ENCODE peak calls at places on chromosome 13, in four cellular contexts. T is HepG2, X is K562, F is SK-N-SH. M is an unnamed sample.

GRCh38 chr13:65095118-65095517 is 2135.0 kb downstream of the PCDH9 start:
- DNase-seq in T (no peak), X (no peak), F (peak), M (no peak)

GRCh38 chr13:105918842-105919741 is 616.4 kb downstream of the EFNB2 start:
- DNase-seq in T (peak), X (no peak), F (peak), M (no peak)

GRCh38 chr13:99997702-99998219 is 16.2 kb downstream of the ZIC2 start:
- DNase-seq in T (no peak), X (no peak), F (no peak), M (no peak)

GRCh38 chr13:106651442-106651841 is 83.5 kb upstream of the ARGLU1 start:
- DNase-seq in T (no peak), X (no peak), F (no peak), M (no peak)

GRCh38 chr13:80497439-80497838 is 156.5 kb upstream of the SPRY2 start:
- DNase-seq in T (no peak), X (no peak), F (peak), M (no peak)

GRCh38 chr13:113653264-113654174 is 4.5 kb downstream of the ATP4B start:
- DNase-seq in T (no peak), X (no peak), F (peak), M (peak)

GRCh38 chr13:24365191-24365590 is 55.8 kb downstream of the C1QTNF9 start:
- DNase-seq in T (no peak), X (no peak), F (no peak), M (no peak)

GRCh38 chr13:113647351-113648217 is 10.4 kb downstream of the ATP4B start:
- DNase-seq in T (no peak), X (no peak), F (peak), M (peak)

GRCh38 chr13:43388282-43389034 is 365.1 kb downstream of the DNAJC15 start:
- DNase-seq in T (no peak), X (no peak), F (no peak), M (no peak)

GRCh38 chr13:26656919-26657318 is 99.4 kb downstream of the WASF3 start:
- DNase-seq in T (peak), X (no peak), F (no peak), M (no peak)

GRCh38 chr13:21033866-21034601 is 27.4 kb downstream of the LATS2 start:
- DNase-seq in T (no peak), X (no peak), F (no peak), M (no peak)

GRCh38 chr13:70098669-70099068 is 9.0 kb upstream of the ATXN8OS start:
- DNase-seq in T (no peak), X (no peak), F (peak), M (no peak)

GRCh38 chr13:42028113-42028799 is 20.2 kb upstream of the DGKH start:
- DNase-seq in T (peak), X (no peak), F (no peak), M (no peak)

GRCh38 chr13:74575729-74576125 is 441.5 kb upstream of the KLF12 start:
- DNase-seq in T (no peak), X (peak), F (peak), M (peak)

GRCh38 chr13:37919329-37919880 is 49.8 kb upstream of the TRPC4 start:
- DNase-seq in T (no peak), X (no peak), F (no peak), M (no peak)

GRCh38 chr13:78607409-78608253 is 4.3 kb upstream of the POU4F1 start:
- DNase-seq in T (no peak), X (no peak), F (peak), M (peak)

GRCh38 chr13:108929532-108929931 is 300.1 kb downstream of the MYO16 start:
- DNase-seq in T (no peak), X (no peak), F (no peak), M (no peak)

GRCh38 chr13:47908200-47908902 is 92.7 kb downstream of the SUCLA2 start:
- DNase-seq in T (peak), X (no peak), F (no peak), M (no peak)

GRCh38 chr13:48161530-48162179 is 66.8 kb upstream of the MED4 start:
- DNase-seq in T (no peak), X (peak), F (no peak), M (no peak)

GRCh38 chr13:40388617-40389016 is 277.8 kb downstream of the FOXO1 start:
- DNase-seq in T (no peak), X (no peak), F (no peak), M (no peak)

GRCh38 chr13:74871671-74872070 is 610.3 kb downstream of the TBC1D4 start:
- DNase-seq in T (no peak), X (no peak), F (no peak), M (no peak)

GRCh38 chr13:20173121-20173746 is 12.4 kb upstream of the GJA3 start:
- DNase-seq in T (no peak), X (no peak), F (no peak), M (no peak)

GRCh38 chr13:80235559-80236296 is 105.2 kb downstream of the SPRY2 start:
- DNase-seq in T (no peak), X (no peak), F (no peak), M (no peak)

GRCh38 chr13:85632526-85633215 is 166.5 kb downstream of the SLITRK6 start:
- DNase-seq in T (no peak), X (no peak), F (no peak), M (no peak)

GRCh38 chr13:23681253-23681652 is 111.0 kb downstream of the TNFRSF19 start:
- DNase-seq in T (no peak), X (no peak), F (no peak), M (no peak)

GRCh38 chr13:105048685-105049084 is 1486.8 kb downstream of the EFNB2 start:
- DNase-seq in T (no peak), X (no peak), F (no peak), M (no peak)

GRCh38 chr13:51950722-51951121 is 60.5 kb downstream of the ATP7B start:
- DNase-seq in T (no peak), X (no peak), F (no peak), M (no peak)

GRCh38 chr13:21326155-21327030 is 132.7 kb downstream of the ZDHHC20 start:
- DNase-seq in T (no peak), X (no peak), F (peak), M (peak)

GRCh38 chr13:33235078-33235477 is 50.5 kb downstream of the STARD13 start:
- DNase-seq in T (peak), X (no peak), F (no peak), M (no peak)

GRCh38 chr13:33232883-33233282 is 52.7 kb downstream of the STARD13 start:
- DNase-seq in T (no peak), X (no peak), F (no peak), M (no peak)

GRCh38 chr13:33233547-33233946 is 52.0 kb downstream of the STARD13 start:
- DNase-seq in T (no peak), X (no peak), F (no peak), M (no peak)

GRCh38 chr13:33235564-33235963 is 50.0 kb downstream of the STARD13 start:
- DNase-seq in T (no peak), X (no peak), F (no peak), M (no peak)

DNA sequence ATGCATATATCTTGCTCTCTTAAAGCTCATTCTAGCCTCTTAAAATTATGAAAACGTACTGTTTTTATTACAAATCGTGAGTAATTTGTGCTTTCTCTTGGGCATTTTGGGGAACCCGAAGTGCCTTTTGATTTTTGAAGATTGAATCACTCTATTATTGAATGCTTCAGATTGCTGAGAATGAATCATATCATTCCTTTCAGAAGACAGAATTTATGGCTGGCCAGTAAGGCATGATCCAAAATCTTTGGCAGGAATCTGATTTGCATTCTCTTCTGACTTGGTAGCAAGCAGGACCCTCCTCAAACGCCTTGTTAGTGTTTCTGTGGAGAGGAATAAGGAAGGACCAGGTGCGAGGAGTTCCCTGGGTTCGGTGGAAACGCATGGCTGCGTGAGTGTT is 49.5 kb downstream of the STARD13 start:
- DNase-seq in T (no peak), X (no peak), F (no peak), M (no peak)
- TF ChIP-seq FOXJ3 in T (no peak), X (no peak), F (no peak), M (no peak)

GRCh38 chr13:77544365-77544764 is 8.9 kb downstream of the SCEL start:
- DNase-seq in T (no peak), X (no peak), F (peak), M (no peak)
- TF ChIP-seq FOXJ3 in T (no peak), X (no peak), F (no peak), M (no peak)

DNA sequence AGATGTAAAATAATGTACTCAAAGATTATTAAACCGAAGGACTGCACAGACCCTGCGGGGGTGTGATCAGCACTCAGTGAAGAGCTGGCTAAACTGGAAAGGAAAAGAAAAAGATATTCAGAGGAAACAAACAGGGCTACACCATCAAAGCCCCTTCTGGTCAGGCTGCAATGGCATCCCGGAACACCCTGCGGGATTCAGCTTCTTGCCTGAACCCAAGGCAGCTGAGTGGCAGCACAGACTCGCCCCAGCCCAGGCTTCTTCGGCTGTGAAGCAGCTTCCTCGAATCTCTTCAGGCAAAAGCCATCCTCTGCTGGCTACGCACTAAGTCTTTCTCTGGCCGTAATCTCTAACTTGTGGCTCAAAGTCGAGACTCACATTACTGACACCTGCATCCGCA is 220.9 kb downstream of the TEX29 start:
- DNase-seq in T (no peak), X (no peak), F (no peak), M (no peak)
- TF ChIP-seq FOXJ3 in T (no peak), X (no peak), F (no peak), M (no peak)

GRCh38 chr13:98802548-98802947 is 50.1 kb upstream of the SLC15A1 start:
- DNase-seq in T (no peak), X (no peak), F (no peak), M (no peak)

GRCh38 chr13:98798849-98799645 is 46.6 kb upstream of the SLC15A1 start:
- DNase-seq in T (peak), X (no peak), F (no peak), M (no peak)

GRCh38 chr13:98797456-98797855 is 45.0 kb upstream of the SLC15A1 start:
- DNase-seq in T (no peak), X (no peak), F (no peak), M (no peak)

GRCh38 chr13:98801626-98802418 is 49.4 kb upstream of the SLC15A1 start:
- DNase-seq in T (no peak), X (no peak), F (peak), M (no peak)

GRCh38 chr13:98800078-98800477 is 47.6 kb upstream of the SLC15A1 start:
- DNase-seq in T (no peak), X (no peak), F (no peak), M (no peak)
- TF ChIP-seq FOXJ3 in T (no peak), X (no peak), F (no peak), M (no peak)